ENCODE peak calls at places on chromosomes 16 and 17, in five cellular contexts. One of them, this sample, is unnamed.

GRCh38 chr17:69551212-69552010 is 136.9 kb downstream of the MAP2K6 start:
- DNase-seq in suprapubic skin: no peak
- DNase-seq in breast epithelium: no peak
- DNase-seq in stomach: no peak
- DNase-seq in sigmoid colon: no peak
- DNase-seq in this sample: no peak

GRCh38 chr16:23856345-23856744 is 20.6 kb downstream of the PRKCB start:
- DNase-seq in breast epithelium: no peak
- DNase-seq in sigmoid colon: no peak
- DNase-seq in stomach: no peak
- DNase-seq in suprapubic skin: no peak
- DNase-seq in this sample: no peak

GRCh38 chr17:42698736-42699414 is 16.5 kb downstream of the CNTNAP1 start:
- DNase-seq in sigmoid colon: no peak
- DNase-seq in suprapubic skin: peak
- DNase-seq in stomach: no peak
- DNase-seq in breast epithelium: no peak
- DNase-seq in this sample: peak

GRCh38 chr16:74951206-74951605 is 33.7 kb downstream of the WDR59 start:
- DNase-seq in stomach: no peak
- DNase-seq in breast epithelium: no peak
- DNase-seq in suprapubic skin: no peak
- DNase-seq in sigmoid colon: no peak
- DNase-seq in this sample: no peak

GRCh38 chr17:31448467-31449077 is 57.1 kb downstream of the RAB11FIP4 start:
- DNase-seq in suprapubic skin: no peak
- DNase-seq in sigmoid colon: no peak
- DNase-seq in stomach: no peak
- DNase-seq in breast epithelium: no peak
- DNase-seq in this sample: no peak

GRCh38 chr17:39525801-39526506 is 64.7 kb downstream of the CDK12 start:
- DNase-seq in sigmoid colon: no peak
- DNase-seq in suprapubic skin: no peak
- DNase-seq in breast epithelium: no peak
- DNase-seq in stomach: no peak
- DNase-seq in this sample: no peak

GRCh38 chr17:7717756-7718350 is 309 bp downstream of the DNAH2 start:
- DNase-seq in sigmoid colon: no peak
- DNase-seq in suprapubic skin: no peak
- DNase-seq in breast epithelium: no peak
- DNase-seq in stomach: no peak
- DNase-seq in this sample: no peak

GRCh38 chr17:29622337-29623282 is at the start of gene CORO6:
- DNase-seq in suprapubic skin: peak
- DNase-seq in breast epithelium: no peak
- DNase-seq in stomach: peak
- DNase-seq in sigmoid colon: peak
- DNase-seq in this sample: peak

DNA sequence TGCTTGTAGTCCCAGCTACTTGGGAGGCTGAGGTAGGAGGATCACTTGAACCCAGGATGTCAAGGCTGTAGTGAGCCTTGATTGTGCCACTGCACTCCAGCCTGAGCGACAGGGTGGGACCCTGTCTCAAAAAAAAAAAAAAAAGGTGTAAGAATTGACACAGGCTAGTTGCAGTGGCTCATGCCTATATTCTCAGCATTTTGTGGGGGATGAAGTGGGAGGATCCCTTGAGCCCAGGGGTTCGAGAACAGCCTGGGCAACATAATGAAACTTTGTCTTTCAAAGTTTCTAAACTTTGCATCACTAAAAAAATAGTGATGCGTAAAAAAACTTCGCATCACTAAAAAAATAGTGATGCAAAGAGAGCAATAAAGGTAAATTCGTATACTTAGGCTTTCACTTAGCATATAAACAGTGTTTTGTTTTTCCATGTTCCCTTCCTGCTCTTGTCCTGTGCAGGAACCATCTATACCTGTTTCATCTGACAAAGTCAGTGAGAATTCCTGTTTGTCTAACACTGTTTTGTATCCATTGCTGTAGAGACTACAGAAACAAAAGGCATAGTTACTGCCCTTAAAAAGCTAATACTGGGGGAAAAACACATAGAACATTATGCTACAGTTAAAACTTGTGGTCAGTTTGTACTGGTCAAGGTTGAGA is 32.1 kb downstream of the CTCF start:
- DNase-seq in stomach: no peak
- DNase-seq in sigmoid colon: no peak
- DNase-seq in suprapubic skin: no peak
- DNase-seq in breast epithelium: no peak
- DNase-seq in this sample: no peak
- TF ChIP-seq POLR2AphosphoS5 in stomach: no peak
- TF ChIP-seq POLR2AphosphoS5 in sigmoid colon: no peak
- TF ChIP-seq POLR2AphosphoS5 in suprapubic skin: no peak
- TF ChIP-seq POLR2AphosphoS5 in breast epithelium: no peak
- TF ChIP-seq POLR2AphosphoS5 in this sample: no peak

GRCh38 chr17:47225436-47225858 is 16.3 kb downstream of the MYL4 start:
- DNase-seq in suprapubic skin: peak
- DNase-seq in sigmoid colon: peak
- DNase-seq in stomach: peak
- DNase-seq in breast epithelium: no peak
- DNase-seq in this sample: no peak
- TF ChIP-seq POLR2A in suprapubic skin: no peak
- TF ChIP-seq POLR2A in sigmoid colon: no peak
- TF ChIP-seq POLR2A in stomach: no peak
- TF ChIP-seq POLR2A in breast epithelium: no peak
- TF ChIP-seq POLR2A in this sample: no peak

DNA sequence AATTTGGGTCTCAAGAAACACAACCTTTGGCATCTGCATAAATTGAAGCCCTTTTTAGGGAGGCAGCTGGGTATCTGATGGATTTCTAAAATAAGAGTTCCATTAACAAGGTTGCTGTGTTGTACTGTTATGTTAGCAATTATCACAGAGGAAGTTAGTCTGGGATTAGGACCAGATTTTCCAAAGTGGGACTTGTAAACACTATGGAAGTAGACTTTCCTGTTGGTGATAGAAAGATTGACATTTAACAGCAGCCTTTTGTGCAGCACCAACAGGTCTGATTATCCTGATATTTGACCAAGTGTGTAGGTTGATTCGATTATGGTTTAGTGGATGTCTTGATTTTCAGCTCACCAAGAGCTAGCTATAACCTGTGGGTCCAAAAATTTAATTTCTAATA is 46.4 kb downstream of the TMEM100 start:
- DNase-seq in suprapubic skin: no peak
- DNase-seq in breast epithelium: no peak
- DNase-seq in stomach: no peak
- DNase-seq in sigmoid colon: no peak
- DNase-seq in this sample: no peak
- TF ChIP-seq POLR2AphosphoS5 in suprapubic skin: no peak
- TF ChIP-seq POLR2AphosphoS5 in breast epithelium: no peak
- TF ChIP-seq POLR2AphosphoS5 in stomach: no peak
- TF ChIP-seq POLR2AphosphoS5 in sigmoid colon: no peak
- TF ChIP-seq POLR2AphosphoS5 in this sample: no peak

DNA sequence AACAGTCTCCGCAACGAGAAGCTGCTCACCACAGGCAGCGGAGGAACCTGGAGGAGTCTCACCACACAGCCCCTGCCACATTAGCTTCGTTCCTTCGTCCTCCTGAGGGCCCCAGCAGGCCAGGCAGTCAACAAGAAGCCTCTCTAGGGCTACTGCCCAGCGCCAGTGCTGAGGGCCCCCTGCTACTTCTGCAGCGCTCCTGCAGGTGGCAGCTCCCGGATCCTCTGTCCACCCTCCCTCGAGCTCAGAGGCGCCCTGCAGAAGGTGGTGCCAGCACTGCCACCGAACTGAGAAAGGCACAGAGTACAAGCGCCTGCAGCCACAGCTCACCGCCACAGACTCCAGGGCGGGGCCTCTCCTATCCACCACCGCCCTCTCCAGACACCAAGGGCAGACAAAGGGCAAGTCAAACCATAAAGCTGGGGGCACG is 27.3 kb downstream of the KDM8 start:
- DNase-seq in stomach: peak
- DNase-seq in sigmoid colon: no peak
- DNase-seq in suprapubic skin: no peak
- DNase-seq in breast epithelium: no peak
- DNase-seq in this sample: no peak
- TF ChIP-seq POLR2A in stomach: no peak
- TF ChIP-seq POLR2A in sigmoid colon: no peak
- TF ChIP-seq POLR2A in suprapubic skin: no peak
- TF ChIP-seq POLR2A in breast epithelium: no peak
- TF ChIP-seq POLR2A in this sample: no peak

GRCh38 chr16:9818702-9819101 is 363.5 kb downstream of the GRIN2A start:
- DNase-seq in stomach: no peak
- DNase-seq in suprapubic skin: no peak
- DNase-seq in breast epithelium: no peak
- DNase-seq in sigmoid colon: no peak
- DNase-seq in this sample: no peak
- TF ChIP-seq POLR2AphosphoS5 in stomach: no peak
- TF ChIP-seq POLR2AphosphoS5 in suprapubic skin: no peak
- TF ChIP-seq POLR2AphosphoS5 in breast epithelium: no peak
- TF ChIP-seq POLR2AphosphoS5 in sigmoid colon: no peak
- TF ChIP-seq POLR2AphosphoS5 in this sample: no peak